ENCODE peak calls at places on chromosomes 5 and 9, in four cellular contexts. Z, D, H and A are unnamed samples. For H3K9me3, the result is how much of the 10 kb centered on the place peaks cover.

GRCh38 chr5:106241409-106241808 is 1429.3 kb downstream of the EFNA5 start:
- DNase-seq in Z (no peak), D (no peak), H (no peak), A (peak)

GRCh38 chr9:92728831-92729734 is 35.5 kb downstream of the BICD2 start:
- DNase-seq in Z (peak), D (no peak), H (peak), A (peak)

GRCh38 chr9:94891183-94891582 is 164.7 kb downstream of the AOPEP start:
- DNase-seq in Z (no peak), D (no peak), H (no peak), A (no peak)

GRCh38 chr9:83957029-83957513 is 22.9 kb downstream of the HNRNPK start:
- DNase-seq in Z (no peak), D (no peak), H (no peak), A (no peak)

GRCh38 chr9:17082343-17082742 is 52.5 kb upstream of the CNTLN start:
- DNase-seq in Z (peak), D (peak), H (peak), A (peak)

GRCh38 chr5:57566914-57567313 is 84.3 kb upstream of the ACTBL2 start:
- DNase-seq in Z (no peak), D (no peak), H (peak), A (peak)

GRCh38 chr5:61416010-61416409 is 84.0 kb downstream of the ZSWIM6 start:
- DNase-seq in Z (no peak), D (peak), H (peak), A (no peak)

GRCh38 chr9:98314381-98315066 is 59.1 kb upstream of the TBC1D2 start:
- DNase-seq in Z (no peak), D (no peak), H (peak), A (peak)

GRCh38 chr5:17831279-17831678 is 197.0 kb downstream of the TAF11L14 start:
- DNase-seq in Z (no peak), D (no peak), H (no peak), A (no peak)

GRCh38 chr5:105807951-105808350 is 1862.8 kb downstream of the EFNA5 start:
- DNase-seq in Z (no peak), D (no peak), H (no peak), A (no peak)

GRCh38 chr5:135323227-135323626 is 75.8 kb downstream of the MACROH2A1 start:
- DNase-seq in Z (peak), D (no peak), H (no peak), A (no peak)

GRCh38 chr9:103533318-103533717 is 538.2 kb downstream of the CYLC2 start:
- DNase-seq in Z (no peak), D (no peak), H (no peak), A (no peak)

DNA sequence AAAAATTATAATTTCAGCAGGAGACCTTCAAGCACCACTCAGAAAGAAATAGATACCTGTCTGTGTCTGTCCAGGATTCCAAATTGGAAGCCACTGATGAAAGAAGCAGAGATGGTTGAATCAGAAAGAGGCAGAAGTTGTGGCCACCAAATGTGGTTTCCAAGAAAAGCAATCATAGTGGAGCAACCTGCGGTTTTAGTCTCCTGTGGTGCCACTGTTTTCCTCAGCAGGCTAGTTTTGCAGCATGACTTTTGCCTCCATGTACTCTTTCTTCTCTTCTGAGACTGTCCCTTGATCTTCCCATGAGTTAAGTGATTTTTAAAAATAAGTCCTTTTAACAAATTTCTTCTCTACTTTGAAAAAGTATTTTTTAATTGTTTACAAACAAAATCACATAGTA is 535.8 kb downstream of the CYLC2 start:
- DNase-seq in Z (no peak), D (no peak), H (no peak), A (no peak)
- H3K9me3 ChIP-seq in Z (under half), D (under half), H (under half), A (under half)

GRCh38 chr9:129500166-129500862 is 120.6 kb downstream of the C9orf50 start:
- DNase-seq in Z (no peak), D (peak), H (no peak), A (peak)
- H2BK15ac ChIP-seq in Z (no peak), D (no peak), H (peak), A (peak)

DNA sequence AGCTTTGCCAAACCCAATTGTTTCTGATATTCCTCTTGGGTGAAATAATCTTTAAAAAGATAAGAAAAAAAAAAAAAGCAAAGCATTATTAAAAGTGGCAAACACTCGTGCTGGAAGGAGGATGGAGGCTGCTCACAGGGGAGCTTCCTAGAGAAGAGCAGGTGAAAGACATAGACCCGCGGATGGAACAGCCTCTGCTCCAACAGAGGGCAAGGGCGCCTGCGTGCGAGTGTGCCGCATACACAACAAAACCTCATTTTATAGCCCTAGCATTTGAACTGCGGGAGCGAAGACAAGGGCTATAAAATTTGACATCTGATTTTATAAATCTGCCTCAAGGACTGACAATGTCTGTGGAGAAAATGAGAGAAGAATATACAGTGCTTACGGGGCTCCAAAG is 33.5 kb upstream of the SLC25A51 start:
- DNase-seq in Z (no peak), D (no peak), H (no peak), A (no peak)
- H2AK5ac ChIP-seq in Z (no peak), D (no peak), H (peak), A (peak)

GRCh38 chr5:150901446-150901845 is 3.3 kb downstream of the ZNF300 start:
- DNase-seq in Z (no peak), D (no peak), H (no peak), A (no peak)

GRCh38 chr5:150905312-150905683 is 518 bp upstream of the ZNF300 start:
- DNase-seq in Z (no peak), D (no peak), H (no peak), A (no peak)

GRCh38 chr5:150904479-150905311 is at the start of gene ZNF300:
- DNase-seq in Z (peak), D (peak), H (peak), A (peak)
- H3K9me3 ChIP-seq in Z (under half), D (under half), H (under half), A (half or more)

GRCh38 chr5:34529581-34530331 is 126.4 kb upstream of the RAI14 start:
- DNase-seq in Z (no peak), D (no peak), H (peak), A (no peak)
- H2BK15ac ChIP-seq in Z (no peak), D (no peak), H (peak), A (no peak)

GRCh38 chr9:20286154-20286553 is 336.1 kb downstream of the MLLT3 start:
- DNase-seq in Z (no peak), D (no peak), H (no peak), A (no peak)

GRCh38 chr9:20284601-20285289 is 337.6 kb downstream of the MLLT3 start:
- DNase-seq in Z (no peak), D (no peak), H (no peak), A (no peak)

GRCh38 chr9:20290287-20290686 is 332.0 kb downstream of the MLLT3 start:
- DNase-seq in Z (no peak), D (no peak), H (no peak), A (no peak)

GRCh38 chr9:20289416-20289815 is 332.9 kb downstream of the MLLT3 start:
- DNase-seq in Z (no peak), D (no peak), H (no peak), A (no peak)

GRCh38 chr9:20286969-20287368 is 335.3 kb downstream of the MLLT3 start:
- DNase-seq in Z (no peak), D (no peak), H (peak), A (no peak)
- H2AK5ac ChIP-seq in Z (no peak), D (no peak), H (no peak), A (no peak)

GRCh38 chr5:152608514-152608913 is 203.4 kb upstream of the NMUR2 start:
- DNase-seq in Z (no peak), D (no peak), H (no peak), A (no peak)
- H3K9me3 ChIP-seq in Z (under half), D (under half), H (under half), A (under half)

DNA sequence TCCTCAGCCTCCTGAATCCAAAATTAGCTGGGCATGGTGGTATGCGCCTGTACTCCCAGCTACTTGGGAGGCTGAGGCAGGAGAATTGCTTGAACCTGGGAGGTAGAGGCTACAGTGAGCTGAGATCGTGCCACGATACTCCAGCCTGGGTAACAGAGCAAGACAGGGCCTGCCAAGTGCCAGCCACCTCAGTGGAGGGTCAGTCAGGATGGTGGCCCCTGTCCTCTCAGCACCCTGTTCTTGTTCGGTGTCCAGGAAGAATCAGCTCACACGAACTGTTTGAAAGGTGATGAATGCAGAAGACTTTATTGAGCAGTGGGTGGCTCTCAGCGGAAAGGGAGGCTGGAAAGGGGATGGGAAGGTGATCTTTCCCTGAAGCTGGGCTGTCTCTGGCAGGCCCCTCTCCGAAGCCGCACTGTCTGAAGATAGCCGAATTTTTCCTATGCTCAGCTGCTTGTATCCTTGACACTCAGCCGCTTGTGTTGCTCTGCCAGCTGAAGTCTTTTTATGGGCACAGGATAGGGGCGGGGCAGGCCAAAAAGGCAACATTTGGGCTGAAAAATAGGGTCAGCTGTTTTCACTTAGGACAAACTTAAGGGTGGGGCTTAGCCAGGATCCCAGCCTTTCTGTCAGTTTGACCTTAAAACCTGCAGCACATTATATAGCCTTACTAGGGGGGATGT is 50.9 kb downstream of the UBE2R2 start:
- DNase-seq in Z (no peak), D (no peak), H (no peak), A (no peak)
- H2BK15ac ChIP-seq in Z (no peak), D (no peak), H (no peak), A (no peak)

DNA sequence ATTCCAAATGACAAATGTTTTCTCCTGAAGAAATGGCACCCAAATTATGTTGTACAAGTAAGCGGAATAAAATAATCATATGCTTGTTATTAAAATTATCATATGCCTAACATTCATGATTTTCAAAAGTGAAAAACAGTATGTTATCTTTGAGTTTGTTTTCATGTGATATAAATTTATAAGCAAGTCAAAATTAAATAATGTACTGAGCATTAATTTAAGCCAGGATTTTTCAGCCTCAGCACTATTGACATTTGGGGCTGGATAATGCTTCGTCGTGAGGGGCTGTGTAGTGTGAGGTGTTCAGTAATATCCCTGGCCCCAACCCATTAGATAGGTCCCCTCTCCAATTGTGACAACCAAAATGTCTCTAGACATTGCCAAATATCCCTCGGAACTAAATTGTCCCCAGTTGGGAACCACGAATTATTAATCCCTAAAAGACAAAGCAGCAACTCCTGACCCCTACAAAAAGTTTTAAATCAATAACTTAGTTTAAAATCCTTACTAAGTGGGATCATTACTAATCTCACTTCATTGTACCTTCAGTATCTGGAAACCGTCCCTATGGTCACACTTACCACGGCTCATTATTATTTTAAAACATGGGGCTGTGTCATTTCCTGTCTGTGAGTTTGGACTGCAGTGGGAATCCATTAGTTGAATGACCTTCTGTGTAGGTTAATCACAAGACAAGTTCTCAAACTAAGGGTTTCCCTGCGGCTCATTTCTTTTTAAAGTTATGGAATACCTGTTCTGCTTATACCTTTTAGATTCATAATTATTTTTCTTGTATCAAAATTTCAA is 1.3 kb upstream of the NNT start:
- DNase-seq in Z (no peak), D (no peak), H (peak), A (peak)
- H2AK5ac ChIP-seq in Z (no peak), D (no peak), H (peak), A (peak)